ENCODE peak calls at places on chromosomes 7 and 10, in seven cellular contexts. One of them, this sample, is unnamed.

GRCh38 chr7:158649279-158649678 is 55.3 kb downstream of the NCAPG2 start:
- DNase-seq in heart left ventricle: no peak
- DNase-seq in dorsolateral prefrontal cortex: no peak
- DNase-seq in PC-3: peak; percentile 91
- DNase-seq in suprapubic skin: no peak
- DNase-seq in AG04450: peak; percentile 88
- DNase-seq in endothelial cell of umbilical vein: peak; percentile 77
- DNase-seq in this sample: no peak

GRCh38 chr10:104032144-104032775 is 53.4 kb downstream of the COL17A1 start:
- DNase-seq in endothelial cell of umbilical vein: no peak
- DNase-seq in dorsolateral prefrontal cortex: no peak
- DNase-seq in heart left ventricle: no peak
- DNase-seq in PC-3: no peak
- DNase-seq in suprapubic skin: no peak
- DNase-seq in AG04450: no peak
- DNase-seq in this sample: no peak

GRCh38 chr7:100132697-100133137 is 6.0 kb downstream of the MBLAC1 start:
- DNase-seq in heart left ventricle: no peak
- DNase-seq in AG04450: no peak
- DNase-seq in suprapubic skin: no peak
- DNase-seq in dorsolateral prefrontal cortex: no peak
- DNase-seq in PC-3: peak; percentile 68
- DNase-seq in endothelial cell of umbilical vein: peak; percentile 55
- DNase-seq in this sample: no peak

GRCh38 chr7:76191783-76192240 is 9.9 kb upstream of the SRRM3 start:
- DNase-seq in endothelial cell of umbilical vein: peak; percentile 7
- DNase-seq in AG04450: no peak
- DNase-seq in dorsolateral prefrontal cortex: no peak
- DNase-seq in suprapubic skin: no peak
- DNase-seq in heart left ventricle: no peak
- DNase-seq in PC-3: peak; percentile 53
- DNase-seq in this sample: no peak

GRCh38 chr7:4832711-4833110 is 29.1 kb downstream of the PAPOLB start:
- DNase-seq in suprapubic skin: peak; percentile 16
- DNase-seq in PC-3: no peak
- DNase-seq in AG04450: no peak
- DNase-seq in endothelial cell of umbilical vein: no peak
- DNase-seq in heart left ventricle: no peak
- DNase-seq in dorsolateral prefrontal cortex: no peak
- DNase-seq in this sample: no peak

GRCh38 chr7:91411062-91411461 is 146.8 kb downstream of the FZD1 start:
- DNase-seq in dorsolateral prefrontal cortex: no peak
- DNase-seq in suprapubic skin: no peak
- DNase-seq in PC-3: no peak
- DNase-seq in AG04450: no peak
- DNase-seq in heart left ventricle: no peak
- DNase-seq in endothelial cell of umbilical vein: no peak
- DNase-seq in this sample: no peak

GRCh38 chr10:22618081-22618785 is 96.1 kb downstream of the PIP4K2A start:
- DNase-seq in dorsolateral prefrontal cortex: no peak
- DNase-seq in PC-3: peak; percentile 35
- DNase-seq in AG04450: no peak
- DNase-seq in suprapubic skin: no peak
- DNase-seq in endothelial cell of umbilical vein: no peak
- DNase-seq in heart left ventricle: no peak
- DNase-seq in this sample: no peak

GRCh38 chr10:86556933-86557649 is 35.5 kb upstream of the WAPL start:
- DNase-seq in PC-3: no peak
- DNase-seq in suprapubic skin: no peak
- DNase-seq in dorsolateral prefrontal cortex: no peak
- DNase-seq in endothelial cell of umbilical vein: no peak
- DNase-seq in heart left ventricle: no peak
- DNase-seq in AG04450: no peak
- DNase-seq in this sample: no peak

GRCh38 chr10:97774811-97775294 is 3.1 kb upstream of the SFRP5 start:
- DNase-seq in dorsolateral prefrontal cortex: no peak
- DNase-seq in PC-3: no peak
- DNase-seq in AG04450: no peak
- DNase-seq in endothelial cell of umbilical vein: no peak
- DNase-seq in heart left ventricle: no peak
- DNase-seq in suprapubic skin: no peak
- DNase-seq in this sample: no peak

GRCh38 chr7:98418636-98419315 is 17.9 kb upstream of the BAIAP2L1 start:
- DNase-seq in PC-3: peak; percentile 98
- DNase-seq in AG04450: peak; percentile 77
- DNase-seq in suprapubic skin: no peak
- DNase-seq in dorsolateral prefrontal cortex: no peak
- DNase-seq in heart left ventricle: no peak
- DNase-seq in endothelial cell of umbilical vein: peak; percentile 86
- DNase-seq in this sample: no peak

GRCh38 chr7:73622909-73623797 is 1.2 kb downstream of the MLXIPL start:
- DNase-seq in PC-3: no peak
- DNase-seq in endothelial cell of umbilical vein: no peak
- DNase-seq in heart left ventricle: no peak
- DNase-seq in dorsolateral prefrontal cortex: no peak
- DNase-seq in suprapubic skin: peak; percentile 84
- DNase-seq in AG04450: no peak
- DNase-seq in this sample: no peak

GRCh38 chr10:70364001-70364771 is 18.2 kb downstream of the LRRC20 start:
- DNase-seq in PC-3: peak; percentile 98
- DNase-seq in AG04450: peak; percentile 97
- DNase-seq in dorsolateral prefrontal cortex: peak; percentile 91
- DNase-seq in endothelial cell of umbilical vein: peak; percentile 79
- DNase-seq in suprapubic skin: peak; percentile 95
- DNase-seq in heart left ventricle: peak; percentile 89
- DNase-seq in this sample: peak; percentile 96

DNA sequence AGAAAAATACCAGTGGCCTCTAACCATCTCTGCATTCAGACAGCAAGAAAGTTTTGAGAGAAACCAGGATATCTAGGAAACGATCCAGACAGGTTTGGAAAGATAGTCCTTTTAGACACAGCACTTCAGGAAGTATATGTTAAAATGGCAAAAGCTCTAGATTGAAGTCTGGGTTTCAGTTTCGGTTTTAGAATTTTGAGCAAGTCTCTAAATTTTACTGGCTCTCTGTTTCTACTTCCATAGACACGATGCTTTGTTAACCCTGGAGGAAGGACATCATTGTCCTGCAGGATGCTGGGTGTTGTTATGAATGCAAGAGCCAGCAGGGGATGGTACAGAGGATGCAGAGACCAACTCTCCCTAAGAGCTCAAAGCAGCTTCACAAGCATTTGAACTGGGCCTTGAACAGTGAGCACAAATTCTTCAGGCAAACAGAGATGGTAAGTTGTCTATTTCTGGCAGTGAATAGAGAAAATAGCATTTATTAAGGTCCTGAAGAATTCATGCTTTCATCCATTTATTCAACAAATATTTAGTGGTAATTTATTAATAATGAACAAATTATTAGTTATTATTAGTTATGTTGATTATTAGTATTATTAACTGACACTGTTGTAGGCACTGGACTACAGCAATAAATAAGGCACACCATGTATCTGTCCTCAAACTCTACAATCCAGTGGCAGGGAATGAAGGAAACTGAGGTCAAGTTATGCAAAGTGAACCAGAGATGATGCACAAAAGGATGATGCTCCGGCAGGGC is 152.7 kb upstream of the NRP1 start:
- DNase-seq in dorsolateral prefrontal cortex: no peak
- DNase-seq in AG04450: no peak
- DNase-seq in heart left ventricle: no peak
- DNase-seq in suprapubic skin: no peak
- DNase-seq in endothelial cell of umbilical vein: no peak
- DNase-seq in PC-3: peak; percentile 42
- DNase-seq in this sample: no peak
- H3K4me3 ChIP-seq in dorsolateral prefrontal cortex: no peak overlapping the region
- H3K4me3 ChIP-seq in AG04450: peak overlapping the region; percentile 18
- H3K4me3 ChIP-seq in heart left ventricle: no peak overlapping the region
- H3K4me3 ChIP-seq in suprapubic skin: no peak overlapping the region
- H3K4me3 ChIP-seq in endothelial cell of umbilical vein: no peak overlapping the region
- H3K4me3 ChIP-seq in PC-3: no peak overlapping the region
- H3K4me3 ChIP-seq in this sample: peak overlapping the region; percentile 42

DNA sequence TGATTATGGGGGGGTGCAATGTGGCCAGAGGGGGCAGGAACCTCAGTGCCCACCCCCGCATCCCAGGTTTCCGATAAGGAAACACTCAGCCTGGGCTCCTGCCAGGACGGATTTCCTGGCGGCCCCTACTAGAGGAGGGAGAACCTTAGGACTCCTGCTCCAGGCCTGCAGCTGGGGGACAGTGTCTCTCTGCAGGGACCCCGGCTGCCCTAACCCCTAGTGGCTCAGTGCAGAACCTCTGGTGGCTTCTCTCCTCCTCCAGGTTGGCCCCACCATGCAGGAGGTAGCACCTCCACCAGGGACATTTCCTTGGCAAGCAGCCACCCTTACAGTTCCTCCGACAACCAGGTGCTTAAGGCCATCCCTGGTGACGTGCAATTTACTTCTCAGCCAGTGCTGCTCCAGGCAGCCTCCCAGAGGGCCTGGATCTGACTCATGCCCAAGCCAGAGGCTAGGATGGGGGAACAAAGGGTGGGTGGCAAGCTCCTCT is 31.9 kb downstream of the SH2B2 start:
- DNase-seq in AG04450: no peak
- DNase-seq in PC-3: peak; percentile 40
- DNase-seq in endothelial cell of umbilical vein: peak; percentile 65
- DNase-seq in dorsolateral prefrontal cortex: no peak
- DNase-seq in suprapubic skin: no peak
- DNase-seq in heart left ventricle: peak; percentile 46
- DNase-seq in this sample: no peak
- TF ChIP-seq CTCF in AG04450: no peak
- TF ChIP-seq CTCF in PC-3: no peak
- TF ChIP-seq CTCF in endothelial cell of umbilical vein: no peak
- TF ChIP-seq CTCF in dorsolateral prefrontal cortex: no peak
- TF ChIP-seq CTCF in suprapubic skin: no peak
- TF ChIP-seq CTCF in heart left ventricle: no peak
- TF ChIP-seq CTCF in this sample: no peak

GRCh38 chr10:14806318-14806717 is 31.5 kb downstream of the CDNF start:
- DNase-seq in dorsolateral prefrontal cortex: no peak
- DNase-seq in endothelial cell of umbilical vein: no peak
- DNase-seq in heart left ventricle: no peak
- DNase-seq in suprapubic skin: no peak
- DNase-seq in AG04450: no peak
- DNase-seq in PC-3: peak; percentile 50
- DNase-seq in this sample: no peak

GRCh38 chr10:14815681-14816080 is 22.2 kb downstream of the CDNF start:
- DNase-seq in endothelial cell of umbilical vein: no peak
- DNase-seq in dorsolateral prefrontal cortex: no peak
- DNase-seq in heart left ventricle: no peak
- DNase-seq in PC-3: no peak
- DNase-seq in suprapubic skin: no peak
- DNase-seq in AG04450: no peak
- DNase-seq in this sample: no peak

GRCh38 chr10:14812271-14812670 is 25.6 kb downstream of the CDNF start:
- DNase-seq in endothelial cell of umbilical vein: no peak
- DNase-seq in suprapubic skin: no peak
- DNase-seq in dorsolateral prefrontal cortex: no peak
- DNase-seq in PC-3: no peak
- DNase-seq in AG04450: no peak
- DNase-seq in heart left ventricle: no peak
- DNase-seq in this sample: no peak

DNA sequence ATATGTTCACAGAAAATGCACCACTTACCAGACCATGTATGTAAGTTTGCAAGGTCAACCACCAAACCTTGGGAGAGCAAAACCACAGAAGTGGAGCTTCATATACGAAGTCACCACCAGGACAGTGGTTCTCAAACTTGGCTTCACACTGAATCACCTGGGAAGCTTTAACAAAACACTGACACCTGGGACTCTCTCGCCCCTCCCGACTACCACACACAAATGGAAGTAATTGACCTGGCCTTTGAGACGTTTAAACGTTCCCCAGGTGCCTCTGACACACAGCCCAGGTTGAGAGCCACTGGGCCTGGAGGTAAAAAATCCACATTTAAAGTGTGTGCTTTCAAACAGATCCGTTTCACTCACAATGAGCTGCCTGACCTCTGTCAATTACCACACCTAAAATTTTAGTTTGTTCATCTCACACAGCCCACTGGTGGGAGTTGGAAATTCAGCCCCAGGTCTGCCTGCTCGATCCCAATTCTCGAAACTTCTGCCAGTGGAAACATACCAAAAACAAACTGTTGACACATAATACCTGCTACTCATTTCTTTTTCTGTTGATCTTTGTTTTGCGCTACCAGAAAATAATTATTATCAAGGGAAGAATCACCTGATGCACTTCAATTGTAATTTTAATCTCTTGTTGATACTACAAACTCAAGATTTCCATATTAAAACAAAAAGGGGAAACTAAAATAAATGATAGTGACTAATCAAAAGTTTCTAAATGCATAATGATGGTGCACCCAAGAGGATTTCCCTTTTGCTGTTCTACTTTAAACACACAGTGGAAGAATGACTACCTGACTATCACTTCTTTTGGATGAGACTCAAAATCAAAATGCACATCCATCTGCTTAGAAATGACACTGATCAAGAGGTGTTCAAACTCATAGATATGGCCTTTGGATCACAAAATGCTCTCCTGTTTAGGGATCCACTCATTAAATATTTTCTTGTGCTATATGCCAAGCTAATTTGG is 26.6 kb downstream of the CDNF start:
- DNase-seq in heart left ventricle: no peak
- DNase-seq in PC-3: no peak
- DNase-seq in suprapubic skin: no peak
- DNase-seq in AG04450: no peak
- DNase-seq in dorsolateral prefrontal cortex: no peak
- DNase-seq in endothelial cell of umbilical vein: no peak
- DNase-seq in this sample: no peak
- H3K27ac ChIP-seq in heart left ventricle: no peak overlapping the region
- H3K27ac ChIP-seq in PC-3: no peak overlapping the region
- H3K27ac ChIP-seq in suprapubic skin: no peak overlapping the region
- H3K27ac ChIP-seq in AG04450: no peak overlapping the region
- H3K27ac ChIP-seq in dorsolateral prefrontal cortex: no peak overlapping the region
- H3K27ac ChIP-seq in endothelial cell of umbilical vein: no peak overlapping the region
- H3K27ac ChIP-seq in this sample: no peak overlapping the region

DNA sequence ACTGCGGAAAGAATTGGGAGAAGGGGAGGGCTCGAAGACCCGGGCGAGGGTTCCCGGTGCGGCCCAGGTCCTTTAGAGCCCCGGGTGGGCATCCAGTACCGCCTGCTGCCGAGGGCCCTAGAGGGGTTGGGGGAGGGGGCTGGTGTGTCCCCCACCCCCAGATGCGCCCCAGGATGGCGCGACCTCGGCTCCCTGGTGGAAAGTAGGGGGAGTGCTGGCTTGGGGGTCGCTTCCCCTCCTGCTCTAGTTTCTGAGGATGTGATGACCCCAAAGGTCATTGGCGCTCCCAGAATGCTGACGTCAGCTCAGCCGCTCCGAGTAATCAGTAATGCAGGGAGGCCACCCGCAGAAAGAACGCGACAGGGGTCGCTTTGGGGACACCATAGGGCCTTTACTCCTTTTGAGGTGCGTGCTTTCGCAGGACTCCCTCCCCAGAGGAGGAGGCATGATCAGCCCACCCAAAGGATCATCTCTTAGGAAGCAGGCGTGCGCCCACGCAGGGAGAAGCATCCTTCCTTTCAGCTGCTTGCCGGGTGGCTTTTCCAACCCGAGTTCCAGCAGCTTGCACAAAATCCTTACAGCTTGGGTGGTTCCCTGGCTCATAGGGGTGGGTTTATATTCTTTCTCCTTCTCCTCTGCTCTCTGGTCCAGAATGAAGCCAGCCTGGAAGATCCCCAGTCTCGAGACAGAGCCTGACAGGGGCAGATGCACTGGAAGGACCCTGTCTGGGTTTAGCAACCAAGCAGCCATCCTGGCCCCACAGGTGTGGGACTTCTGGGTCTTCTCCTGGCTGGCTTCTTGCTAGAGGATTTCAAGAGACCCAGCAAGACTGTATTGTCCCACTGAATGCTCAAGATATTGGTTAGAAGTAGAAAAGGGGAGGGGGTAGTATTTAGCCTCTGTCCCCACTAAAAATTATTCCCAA is 1.3 kb upstream of the PRKAG2 start:
- DNase-seq in heart left ventricle: no peak
- DNase-seq in PC-3: no peak
- DNase-seq in dorsolateral prefrontal cortex: peak; percentile 76
- DNase-seq in endothelial cell of umbilical vein: no peak
- DNase-seq in AG04450: no peak
- DNase-seq in suprapubic skin: no peak
- DNase-seq in this sample: no peak
- H3K4me3 ChIP-seq in heart left ventricle: peak overlapping the region; percentile 75
- H3K4me3 ChIP-seq in PC-3: no peak overlapping the region
- H3K4me3 ChIP-seq in dorsolateral prefrontal cortex: peak overlapping the region; percentile 77
- H3K4me3 ChIP-seq in endothelial cell of umbilical vein: no peak overlapping the region
- H3K4me3 ChIP-seq in AG04450: no peak overlapping the region
- H3K4me3 ChIP-seq in suprapubic skin: peak overlapping the region; percentile 96
- H3K4me3 ChIP-seq in this sample: peak overlapping the region; percentile 79

This sample was measured in coronary artery.